ENCODE peak calls at places on chromosomes 1 and 21, in nine cellular contexts. W is cardiac muscle cell; F is mucosa of descending colon; O is CD8-positive, alpha-beta T cell; Z is PC-9; R is upper lobe of right lung; E is fibroblast of lung; H is psoas muscle; L is tibial artery. D is an unnamed sample.
A peak's percentile ranks its signal among the peaks of the same experiment; 100 is the strongest.

GRCh38 chr1:2949966-2950925 is 71.0 kb upstream of the ACTRT2 start:
- DNase-seq in W (no peak), F (no peak), O (no peak), Z (no peak), R (peak; percentile 48), E (no peak), H (no peak), L (peak; percentile 74), D (peak; percentile 44)

GRCh38 chr1:21848524-21849174 is 36.6 kb downstream of the LDLRAD2 start:
- DNase-seq in W (no peak), F (no peak), O (no peak), Z (no peak), R (peak; percentile 56), E (no peak), H (no peak), L (no peak), D (no peak)

GRCh38 chr1:190320952-190321351 is 156.7 kb downstream of the BRINP3 start:
- DNase-seq in W (peak; percentile 72), F (no peak), O (no peak), Z (no peak), R (no peak), E (peak; percentile 54), H (no peak), L (no peak), D (no peak)

GRCh38 chr1:43971336-43971980 is 1.6 kb downstream of the DPH2 start:
- DNase-seq in W (no peak), F (no peak), O (no peak), Z (no peak), R (no peak), E (no peak), H (peak; percentile 63), L (no peak), D (no peak)

GRCh38 chr1:112878321-112878720 is 77.7 kb downstream of the SLC16A1 start:
- DNase-seq in W (no peak), F (no peak), O (no peak), Z (no peak), R (no peak), E (no peak), H (no peak), L (no peak), D (no peak)

GRCh38 chr1:68145418-68146126 is 86.8 kb downstream of the WLS start:
- DNase-seq in W (no peak), F (peak; percentile 75), O (no peak), Z (peak; percentile 67), R (no peak), E (no peak), H (no peak), L (no peak), D (no peak)

GRCh38 chr1:54640361-54640760 is 1.2 kb upstream of the MROH7 start:
- DNase-seq in W (no peak), F (no peak), O (no peak), Z (no peak), R (no peak), E (no peak), H (no peak), L (no peak), D (no peak)

GRCh38 chr1:37561794-37562132 is 5.0 kb downstream of the DNALI1 start:
- DNase-seq in W (peak; percentile 36), F (peak; percentile 19), O (peak; percentile 38), Z (no peak), R (no peak), E (peak; percentile 21), H (peak; percentile 18), L (no peak), D (no peak)

GRCh38 chr21:36700961-36701911 is 2.3 kb downstream of the SIM2 start:
- DNase-seq in W (no peak), F (no peak), O (no peak), Z (no peak), R (peak; percentile 61), E (no peak), H (no peak), L (no peak), D (no peak)
- H3K4me3 ChIP-seq in W (peak overlapping the region; percentile 9), F (no peak overlapping the region), O (no peak overlapping the region), Z (peak overlapping the region; percentile 87), R (peak overlapping the region; percentile 0), E (no peak overlapping the region), H (peak overlapping the region; percentile 72), L (peak overlapping the region; percentile 21), D (peak overlapping the region; percentile 93)

DNA sequence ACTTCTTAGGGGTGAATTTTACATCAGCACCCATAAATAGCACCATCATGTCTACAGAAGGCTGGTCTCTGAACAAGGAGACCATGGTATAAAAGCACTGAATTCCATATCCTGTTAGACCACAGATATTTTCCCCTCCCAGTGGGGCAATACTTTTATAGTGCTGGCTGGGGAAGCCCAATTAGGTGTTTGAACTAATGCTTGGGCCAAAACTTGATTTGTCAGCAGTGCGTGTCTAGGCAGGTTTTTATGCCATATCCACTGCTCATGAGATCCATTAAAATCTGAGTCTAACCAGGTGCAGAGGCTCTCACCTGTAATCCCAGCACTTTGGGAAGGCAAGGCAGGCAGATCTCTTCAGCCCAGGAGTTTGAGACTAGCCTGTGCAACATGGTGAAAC is 623.0 kb downstream of the NPHP4 start:
- DNase-seq in W (no peak), F (no peak), O (no peak), Z (no peak), R (no peak), E (no peak), H (no peak), L (no peak), D (no peak)
- H3K9me3 ChIP-seq in W (no peaks in the 10 kb centered on the region), F (peaks cover 3% of the 10 kb centered on the region), O (no peaks in the 10 kb centered on the region), Z (no peaks in the 10 kb centered on the region), R (peaks cover 8% of the 10 kb centered on the region), E (no peaks in the 10 kb centered on the region), H (no peaks in the 10 kb centered on the region), L (peaks cover 6% of the 10 kb centered on the region), D (no peaks in the 10 kb centered on the region)

DNA sequence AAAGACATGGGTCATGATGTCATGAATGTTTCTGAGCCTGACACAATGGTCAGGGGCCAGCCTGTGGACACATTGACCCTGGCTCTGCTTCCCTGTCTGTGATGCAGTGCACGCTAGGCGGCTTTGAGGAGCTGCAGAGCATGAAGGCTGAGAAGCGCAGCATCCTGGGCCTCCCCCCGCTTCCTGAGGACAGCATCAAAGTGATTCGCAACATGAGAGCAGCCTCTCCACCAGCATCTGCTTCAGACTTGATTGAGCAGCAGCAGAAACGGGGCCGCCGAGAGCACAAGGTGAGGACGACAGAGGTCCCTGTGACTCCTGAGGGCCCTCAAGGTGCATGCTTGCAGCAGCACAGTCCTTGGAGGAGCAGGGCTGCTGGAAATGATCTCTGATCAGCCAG is 8.6 kb downstream of the STRIP1 start:
- DNase-seq in W (no peak), F (no peak), O (no peak), Z (no peak), R (no peak), E (no peak), H (no peak), L (no peak), D (no peak)
- H3K36me3 ChIP-seq in W (peaks cover 77% of the 10 kb centered on the region), F (peaks cover 18% of the 10 kb centered on the region), O (peaks cover 64% of the 10 kb centered on the region), Z (peaks cover 86% of the 10 kb centered on the region), R (peaks cover 99% of the 10 kb centered on the region), E (peaks cover 35% of the 10 kb centered on the region), H (peaks cover 100% of the 10 kb centered on the region), L (peaks cover 100% of the 10 kb centered on the region), D (peaks cover 100% of the 10 kb centered on the region)

DNA sequence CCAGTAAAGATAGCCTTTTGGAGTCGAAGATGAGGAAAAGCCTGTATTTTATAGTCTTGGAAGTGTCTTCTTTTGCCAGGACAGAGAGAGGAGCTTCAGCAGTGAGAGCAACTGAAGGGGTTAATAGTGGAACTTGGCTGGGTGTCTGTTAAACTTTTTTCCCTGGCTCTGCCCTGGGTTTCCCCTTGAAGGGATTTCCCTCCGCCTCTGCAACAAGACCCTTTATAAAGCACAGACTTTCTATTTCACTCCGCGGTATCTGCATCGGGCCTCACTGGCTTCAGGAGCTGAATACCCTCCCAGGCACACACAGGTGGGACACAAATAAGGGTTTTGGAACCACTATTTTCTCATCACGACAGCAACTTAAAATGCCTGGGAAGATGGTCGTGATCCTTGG is at the start of gene VCAM1:
- DNase-seq in W (peak; percentile 61), F (peak; percentile 29), O (no peak), Z (no peak), R (no peak), E (no peak), H (no peak), L (no peak), D (no peak)
- H3K4me3 ChIP-seq in W (peak within 1 kb of the TSS; percentile 84), F (no peak within 1 kb of the TSS), O (no peak within 1 kb of the TSS), Z (no peak within 1 kb of the TSS), R (peak within 1 kb of the TSS; percentile 18), E (no peak within 1 kb of the TSS), H (peak within 1 kb of the TSS; percentile 55), L (peak within 1 kb of the TSS; percentile 26), D (no peak within 1 kb of the TSS)

DNA sequence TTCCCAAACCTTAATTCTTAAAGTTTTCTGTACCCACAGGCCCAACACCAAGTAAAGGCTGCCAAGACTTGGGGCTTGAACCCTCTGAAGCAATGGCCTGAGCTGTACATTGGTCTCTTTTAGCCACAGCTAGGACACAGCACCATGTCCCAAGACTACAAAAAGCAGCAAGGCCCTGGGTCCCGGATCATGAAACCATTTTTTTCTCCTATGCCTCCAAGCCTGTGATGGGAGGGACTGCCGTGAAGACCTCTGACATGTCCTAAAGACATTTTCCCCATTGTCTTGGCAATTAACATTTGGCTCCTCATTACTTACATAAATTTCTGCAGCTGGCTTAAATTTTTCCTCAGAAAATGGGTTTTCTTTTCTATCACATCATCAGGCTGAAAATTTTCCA is 30.9 kb downstream of the ZNF670 start:
- DNase-seq in W (no peak), F (no peak), O (no peak), Z (no peak), R (no peak), E (no peak), H (no peak), L (no peak), D (no peak)
- H3K9me3 ChIP-seq in W (no peaks in the 10 kb centered on the region), F (peaks cover 90% of the 10 kb centered on the region), O (peaks cover 24% of the 10 kb centered on the region), Z (peaks cover 19% of the 10 kb centered on the region), R (peaks cover 4% of the 10 kb centered on the region), E (no peaks in the 10 kb centered on the region), H (peaks cover 25% of the 10 kb centered on the region), L (peaks cover 24% of the 10 kb centered on the region), D (peaks cover 7% of the 10 kb centered on the region)

GRCh38 chr1:100023482-100023881 is 53.7 kb downstream of the SLC35A3 start:
- DNase-seq in W (no peak), F (no peak), O (no peak), Z (no peak), R (no peak), E (no peak), H (no peak), L (no peak), D (no peak)

GRCh38 chr1:100019220-100019619 is 49.4 kb downstream of the SLC35A3 start:
- DNase-seq in W (no peak), F (no peak), O (no peak), Z (no peak), R (no peak), E (no peak), H (no peak), L (no peak), D (no peak)
- H3K36me3 ChIP-seq in W (no peaks in the 10 kb centered on the region), F (no peaks in the 10 kb centered on the region), O (peaks cover 4% of the 10 kb centered on the region), Z (peaks cover 3% of the 10 kb centered on the region), R (peaks cover 22% of the 10 kb centered on the region), E (no peaks in the 10 kb centered on the region), H (peaks cover 10% of the 10 kb centered on the region), L (peaks cover 12% of the 10 kb centered on the region), D (peaks cover 23% of the 10 kb centered on the region)